ENCODE peak calls at places on chromosomes 12 and 14, in four cellular contexts. One of them, this sample, is unnamed.

GRCh38 chr12:133057446-133057845 is 20.1 kb downstream of the ZNF84 start:
- DNase-seq in fibroblast of pulmonary artery: peak; percentile 8
- DNase-seq in retinal pigment epithelial cell: no peak
- DNase-seq in neural progenitor cell: no peak
- DNase-seq in this sample: no peak

GRCh38 chr14:37796703-37797416 is 201.4 kb downstream of the TTC6 start:
- DNase-seq in fibroblast of pulmonary artery: no peak
- DNase-seq in retinal pigment epithelial cell: no peak
- DNase-seq in neural progenitor cell: no peak
- DNase-seq in this sample: no peak

GRCh38 chr12:108568653-108569154 is 6.3 kb downstream of the ISCU start:
- DNase-seq in fibroblast of pulmonary artery: no peak
- DNase-seq in retinal pigment epithelial cell: no peak
- DNase-seq in neural progenitor cell: no peak
- DNase-seq in this sample: no peak

GRCh38 chr12:49187184-49187583 is 1.7 kb downstream of the TUBA1A start:
- DNase-seq in fibroblast of pulmonary artery: peak; percentile 59
- DNase-seq in retinal pigment epithelial cell: peak; percentile 40
- DNase-seq in neural progenitor cell: peak; percentile 42
- DNase-seq in this sample: no peak

GRCh38 chr12:46473634-46474201 is 101.1 kb upstream of the SLC38A2 start:
- DNase-seq in fibroblast of pulmonary artery: peak; percentile 96
- DNase-seq in retinal pigment epithelial cell: no peak
- DNase-seq in neural progenitor cell: no peak
- DNase-seq in this sample: peak; percentile 87

GRCh38 chr12:132173135-132174014 is 29.1 kb downstream of the NOC4L start:
- DNase-seq in fibroblast of pulmonary artery: no peak
- DNase-seq in retinal pigment epithelial cell: no peak
- DNase-seq in neural progenitor cell: no peak
- DNase-seq in this sample: no peak

GRCh38 chr14:52325632-52326031 is 11.5 kb downstream of the PTGER2 start:
- DNase-seq in fibroblast of pulmonary artery: no peak
- DNase-seq in retinal pigment epithelial cell: no peak
- DNase-seq in neural progenitor cell: no peak
- DNase-seq in this sample: no peak

GRCh38 chr14:70665448-70666363 is 24.0 kb downstream of the TTC9 start:
- DNase-seq in fibroblast of pulmonary artery: no peak
- DNase-seq in retinal pigment epithelial cell: peak; percentile 30
- DNase-seq in neural progenitor cell: peak; percentile 11
- DNase-seq in this sample: peak; percentile 45

GRCh38 chr14:53519137-53519536 is 366.0 kb upstream of the DDHD1 start:
- DNase-seq in fibroblast of pulmonary artery: no peak
- DNase-seq in retinal pigment epithelial cell: no peak
- DNase-seq in neural progenitor cell: no peak
- DNase-seq in this sample: no peak

GRCh38 chr12:12788131-12788530 is 2.7 kb downstream of the APOLD1 start:
- DNase-seq in fibroblast of pulmonary artery: no peak
- DNase-seq in retinal pigment epithelial cell: no peak
- DNase-seq in neural progenitor cell: no peak
- DNase-seq in this sample: no peak

GRCh38 chr14:76872796-76873432 is 46.7 kb downstream of the LRRC74A start:
- DNase-seq in fibroblast of pulmonary artery: peak; percentile 60
- DNase-seq in retinal pigment epithelial cell: no peak
- DNase-seq in neural progenitor cell: peak; percentile 76
- DNase-seq in this sample: no peak

GRCh38 chr12:41234672-41235071 is 46.6 kb downstream of the PDZRN4 start:
- DNase-seq in fibroblast of pulmonary artery: no peak
- DNase-seq in retinal pigment epithelial cell: no peak
- DNase-seq in neural progenitor cell: no peak
- DNase-seq in this sample: no peak

GRCh38 chr12:114697741-114698565 is 14.0 kb upstream of the TBX3 start:
- DNase-seq in fibroblast of pulmonary artery: no peak
- DNase-seq in retinal pigment epithelial cell: no peak
- DNase-seq in neural progenitor cell: peak; percentile 89
- DNase-seq in this sample: no peak

GRCh38 chr14:105486333-105486973 is at the start of gene CRIP1:
- DNase-seq in fibroblast of pulmonary artery: no peak
- DNase-seq in retinal pigment epithelial cell: no peak
- DNase-seq in neural progenitor cell: no peak
- DNase-seq in this sample: no peak

GRCh38 chr14:70894868-70895267 is 12.4 kb upstream of the PCNX1 start:
- DNase-seq in fibroblast of pulmonary artery: no peak
- DNase-seq in retinal pigment epithelial cell: no peak
- DNase-seq in neural progenitor cell: no peak
- DNase-seq in this sample: no peak

GRCh38 chr12:14315501-14315900 is 50.0 kb upstream of the ATF7IP start:
- DNase-seq in fibroblast of pulmonary artery: no peak
- DNase-seq in retinal pigment epithelial cell: no peak
- DNase-seq in neural progenitor cell: no peak
- DNase-seq in this sample: no peak

GRCh38 chr12:52631676-52632459 is 13.5 kb upstream of the KRT73 start:
- DNase-seq in fibroblast of pulmonary artery: no peak
- DNase-seq in retinal pigment epithelial cell: no peak
- DNase-seq in neural progenitor cell: no peak
- DNase-seq in this sample: no peak

GRCh38 chr14:90349729-90350128 is 18.0 kb upstream of the NRDE2 start:
- DNase-seq in fibroblast of pulmonary artery: no peak
- DNase-seq in retinal pigment epithelial cell: no peak
- DNase-seq in neural progenitor cell: no peak
- DNase-seq in this sample: no peak

GRCh38 chr12:52156757-52157565 is 34.9 kb downstream of the KRT80 start:
- DNase-seq in fibroblast of pulmonary artery: peak; percentile 62
- DNase-seq in retinal pigment epithelial cell: no peak
- DNase-seq in neural progenitor cell: peak; percentile 84
- DNase-seq in this sample: no peak

GRCh38 chr12:113359133-113359938 is 949 bp downstream of the PLBD2 start:
- DNase-seq in fibroblast of pulmonary artery: peak; percentile 36
- DNase-seq in retinal pigment epithelial cell: no peak
- DNase-seq in neural progenitor cell: no peak
- DNase-seq in this sample: no peak

GRCh38 chr12:52575256-52575655 is 1.6 kb upstream of the KRT74 start:
- DNase-seq in fibroblast of pulmonary artery: no peak
- DNase-seq in retinal pigment epithelial cell: no peak
- DNase-seq in neural progenitor cell: no peak
- DNase-seq in this sample: no peak

GRCh38 chr14:63800651-63801385 is 52.0 kb upstream of the SYNE2 start:
- DNase-seq in fibroblast of pulmonary artery: no peak
- DNase-seq in retinal pigment epithelial cell: no peak
- DNase-seq in neural progenitor cell: no peak
- DNase-seq in this sample: no peak

GRCh38 chr12:104604070-104604994 is 147.6 kb downstream of the CHST11 start:
- DNase-seq in fibroblast of pulmonary artery: peak; percentile 99
- DNase-seq in retinal pigment epithelial cell: peak; percentile 81
- DNase-seq in neural progenitor cell: no peak
- DNase-seq in this sample: peak; percentile 89

GRCh38 chr12:104457746-104458644 is 1.2 kb downstream of the CHST11 start:
- DNase-seq in fibroblast of pulmonary artery: no peak
- DNase-seq in retinal pigment epithelial cell: no peak
- DNase-seq in neural progenitor cell: peak; percentile 55
- DNase-seq in this sample: no peak

GRCh38 chr12:29762637-29763300 is 21.0 kb downstream of the TMTC1 start:
- DNase-seq in fibroblast of pulmonary artery: peak; percentile 29
- DNase-seq in retinal pigment epithelial cell: no peak
- DNase-seq in neural progenitor cell: no peak
- DNase-seq in this sample: no peak

GRCh38 chr14:34770901-34771300 is 56.5 kb upstream of the CFL2 start:
- DNase-seq in fibroblast of pulmonary artery: no peak
- DNase-seq in retinal pigment epithelial cell: no peak
- DNase-seq in neural progenitor cell: no peak
- DNase-seq in this sample: no peak

GRCh38 chr12:80625901-80626300 is 81.5 kb upstream of the MYF6 start:
- DNase-seq in fibroblast of pulmonary artery: no peak
- DNase-seq in retinal pigment epithelial cell: no peak
- DNase-seq in neural progenitor cell: no peak
- DNase-seq in this sample: no peak

GRCh38 chr12:80620281-80620680 is 87.2 kb upstream of the MYF6 start:
- DNase-seq in fibroblast of pulmonary artery: no peak
- DNase-seq in retinal pigment epithelial cell: no peak
- DNase-seq in neural progenitor cell: no peak
- DNase-seq in this sample: no peak

GRCh38 chr12:80617733-80618132 is 89.7 kb upstream of the MYF6 start:
- DNase-seq in fibroblast of pulmonary artery: no peak
- DNase-seq in retinal pigment epithelial cell: no peak
- DNase-seq in neural progenitor cell: no peak
- DNase-seq in this sample: no peak

GRCh38 chr12:80624986-80625530 is 82.4 kb upstream of the MYF6 start:
- DNase-seq in fibroblast of pulmonary artery: no peak
- DNase-seq in retinal pigment epithelial cell: no peak
- DNase-seq in neural progenitor cell: no peak
- DNase-seq in this sample: no peak

DNA sequence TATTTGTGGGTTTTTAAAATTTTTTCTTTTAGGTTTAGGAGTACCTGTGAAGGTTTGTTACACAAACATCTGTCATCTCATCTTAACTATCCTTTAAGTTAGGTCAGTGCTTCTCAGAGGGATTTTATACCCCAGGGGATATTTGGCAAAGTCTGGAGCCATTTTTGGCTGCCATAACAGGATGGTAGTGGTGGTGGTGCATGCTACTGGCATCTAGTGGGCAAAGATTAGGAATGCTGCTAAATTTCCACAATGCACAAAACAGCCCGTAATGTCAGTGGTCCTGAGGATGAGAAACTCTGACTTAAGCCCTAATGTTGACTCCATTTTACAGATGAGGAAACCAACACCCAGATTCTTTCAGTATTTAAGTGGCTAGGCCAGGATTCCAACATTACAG is 85.2 kb upstream of the MYF6 start:
- DNase-seq in fibroblast of pulmonary artery: peak; percentile 18
- DNase-seq in retinal pigment epithelial cell: no peak
- DNase-seq in neural progenitor cell: peak; percentile 14
- DNase-seq in this sample: no peak
- TF ChIP-seq CTCF in fibroblast of pulmonary artery: peak; percentile 28
- TF ChIP-seq CTCF in retinal pigment epithelial cell: peak; percentile 51
- TF ChIP-seq CTCF in neural progenitor cell: peak; percentile 36
- TF ChIP-seq CTCF in this sample: peak; percentile 30

GRCh38 chr12:120116792-120117651 is 469 bp upstream of the RAB35 start:
- DNase-seq in fibroblast of pulmonary artery: peak; percentile 93
- DNase-seq in retinal pigment epithelial cell: peak; percentile 50
- DNase-seq in neural progenitor cell: peak; percentile 98
- DNase-seq in this sample: peak; percentile 67

GRCh38 chr12:120117961-120118709 is 1.6 kb upstream of the RAB35 start:
- DNase-seq in fibroblast of pulmonary artery: peak; percentile 41
- DNase-seq in retinal pigment epithelial cell: no peak
- DNase-seq in neural progenitor cell: peak; percentile 51
- DNase-seq in this sample: no peak

GRCh38 chr12:120116443-120116791 is at the start of gene RAB35:
- DNase-seq in fibroblast of pulmonary artery: no peak
- DNase-seq in retinal pigment epithelial cell: no peak
- DNase-seq in neural progenitor cell: no peak
- DNase-seq in this sample: no peak

GRCh38 chr12:120115692-120116442 is 686 bp downstream of the RAB35 start:
- DNase-seq in fibroblast of pulmonary artery: peak; percentile 47
- DNase-seq in retinal pigment epithelial cell: no peak
- DNase-seq in neural progenitor cell: no peak
- DNase-seq in this sample: peak; percentile 41

DNA sequence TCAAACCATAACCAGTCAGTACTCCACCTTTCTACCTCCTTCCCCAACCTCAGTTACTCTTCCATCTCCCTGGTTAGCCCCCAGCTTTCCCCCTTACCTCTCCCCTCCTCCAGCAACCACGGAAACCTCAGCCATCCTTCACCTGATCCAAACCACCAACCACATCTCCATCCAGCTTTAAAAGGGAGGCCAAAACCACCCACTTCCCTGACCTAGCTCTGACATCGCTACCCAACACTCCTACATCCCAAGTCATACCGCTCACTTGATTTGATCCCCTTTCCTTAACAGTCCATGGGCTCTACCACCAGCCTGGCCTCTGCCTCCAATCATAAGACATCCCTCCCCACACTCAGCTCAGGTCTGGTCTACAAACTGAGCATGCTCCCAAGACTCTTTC is 1.5 kb downstream of the RAB35 start:
- DNase-seq in fibroblast of pulmonary artery: no peak
- DNase-seq in retinal pigment epithelial cell: no peak
- DNase-seq in neural progenitor cell: no peak
- DNase-seq in this sample: no peak
- H3K4me3 ChIP-seq in fibroblast of pulmonary artery: peak overlapping the region; percentile 68
- H3K4me3 ChIP-seq in retinal pigment epithelial cell: peak overlapping the region; percentile 70
- H3K4me3 ChIP-seq in neural progenitor cell: peak overlapping the region; percentile 83
- H3K4me3 ChIP-seq in this sample: peak overlapping the region; percentile 60

DNA sequence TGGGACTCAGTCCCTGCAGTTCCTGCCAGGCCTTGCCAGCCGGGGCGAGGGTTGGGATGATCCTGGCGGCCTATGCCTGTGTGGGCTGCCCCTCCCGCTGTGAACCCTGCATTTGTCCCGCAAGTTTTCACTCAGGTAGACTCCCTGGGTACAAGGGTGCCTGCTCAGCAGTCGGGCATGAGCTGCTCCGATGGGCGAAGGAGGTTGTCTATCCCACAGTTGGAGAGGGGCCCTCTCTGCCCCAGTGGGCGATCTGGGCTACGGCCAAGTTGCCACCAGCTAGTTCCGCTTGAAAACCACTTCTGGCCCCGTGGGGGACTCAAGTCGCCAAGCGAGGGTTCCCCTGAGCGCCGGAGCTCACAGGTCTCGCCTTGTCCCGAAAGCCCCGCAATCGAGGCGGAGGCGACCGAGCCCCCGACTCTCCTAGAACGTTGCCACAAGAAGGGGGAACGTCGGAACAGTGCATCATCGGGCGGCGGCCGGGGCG is 368 bp upstream of the TPI1 start:
- DNase-seq in fibroblast of pulmonary artery: no peak
- DNase-seq in retinal pigment epithelial cell: no peak
- DNase-seq in neural progenitor cell: no peak
- DNase-seq in this sample: no peak
- TF ChIP-seq CTCF in fibroblast of pulmonary artery: no peak
- TF ChIP-seq CTCF in retinal pigment epithelial cell: no peak
- TF ChIP-seq CTCF in neural progenitor cell: no peak
- TF ChIP-seq CTCF in this sample: no peak

GRCh38 chr14:102491786-102492522 is 17.6 kb downstream of the ANKRD9 start:
- DNase-seq in fibroblast of pulmonary artery: no peak
- DNase-seq in retinal pigment epithelial cell: no peak
- DNase-seq in neural progenitor cell: no peak
- DNase-seq in this sample: no peak

GRCh38 chr14:102493096-102493495 is 16.5 kb downstream of the ANKRD9 start:
- DNase-seq in fibroblast of pulmonary artery: no peak
- DNase-seq in retinal pigment epithelial cell: no peak
- DNase-seq in neural progenitor cell: no peak
- DNase-seq in this sample: no peak

GRCh38 chr14:102492523-102492910 is 17.1 kb downstream of the ANKRD9 start:
- DNase-seq in fibroblast of pulmonary artery: no peak
- DNase-seq in retinal pigment epithelial cell: no peak
- DNase-seq in neural progenitor cell: no peak
- DNase-seq in this sample: no peak

GRCh38 chr14:102491366-102491765 is 18.2 kb downstream of the ANKRD9 start:
- DNase-seq in fibroblast of pulmonary artery: no peak
- DNase-seq in retinal pigment epithelial cell: no peak
- DNase-seq in neural progenitor cell: no peak
- DNase-seq in this sample: no peak

DNA sequence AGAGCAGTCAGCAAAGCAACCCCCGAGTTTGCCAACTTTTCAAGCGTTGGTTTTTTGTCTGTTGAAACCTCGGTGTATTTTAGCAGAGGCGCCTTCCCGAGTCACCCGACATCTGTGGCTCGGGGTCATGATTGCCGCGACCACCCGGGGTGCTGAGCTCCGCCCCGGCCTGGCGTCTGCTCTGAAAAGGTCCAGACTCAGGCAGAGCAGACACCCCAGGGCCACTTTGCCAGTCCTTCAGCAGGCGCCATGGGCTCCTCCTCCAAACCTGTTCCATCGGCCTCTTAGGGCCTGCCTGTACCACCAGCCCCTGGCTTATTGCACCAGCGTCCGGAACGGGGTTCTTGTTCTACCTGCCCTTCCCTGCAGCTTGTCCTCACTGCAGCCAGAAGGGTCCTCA is 19.1 kb downstream of the ANKRD9 start:
- DNase-seq in fibroblast of pulmonary artery: no peak
- DNase-seq in retinal pigment epithelial cell: no peak
- DNase-seq in neural progenitor cell: no peak
- DNase-seq in this sample: no peak
- H3K4me3 ChIP-seq in fibroblast of pulmonary artery: no peak overlapping the region
- H3K4me3 ChIP-seq in retinal pigment epithelial cell: no peak overlapping the region
- H3K4me3 ChIP-seq in neural progenitor cell: no peak overlapping the region
- H3K4me3 ChIP-seq in this sample: no peak overlapping the region

This sample was measured in HCT116.